ENCODE peak calls at places on chromosomes 2 and 18, in five cellular contexts. One of them, this sample, is unnamed. For H3K27me3, the result is how much of the 10 kb centered on the place peaks cover.

GRCh38 chr2:72150961-72151356 is 3.3 kb upstream of the CYP26B1 start:
- DNase-seq in H9: no peak
- DNase-seq in GM23338: no peak
- DNase-seq in ovary: no peak
- DNase-seq in mesendoderm: no peak
- DNase-seq in this sample: peak

GRCh38 chr2:231118122-231118942 is 6.5 kb downstream of the HTR2B start:
- DNase-seq in H9: no peak
- DNase-seq in GM23338: no peak
- DNase-seq in ovary: no peak
- DNase-seq in mesendoderm: no peak
- DNase-seq in this sample: no peak

GRCh38 chr2:130966149-130967019 is 126.9 kb downstream of the FAM168B start:
- DNase-seq in H9: no peak
- DNase-seq in GM23338: peak
- DNase-seq in ovary: no peak
- DNase-seq in mesendoderm: peak
- DNase-seq in this sample: no peak

GRCh38 chr18:70044626-70045025 is 97.0 kb upstream of the CD226 start:
- DNase-seq in H9: no peak
- DNase-seq in GM23338: no peak
- DNase-seq in ovary: no peak
- DNase-seq in mesendoderm: no peak
- DNase-seq in this sample: no peak

GRCh38 chr2:227407601-227408089 is 19.9 kb upstream of the SCYGR1 start:
- DNase-seq in H9: no peak
- DNase-seq in GM23338: no peak
- DNase-seq in ovary: no peak
- DNase-seq in mesendoderm: peak
- DNase-seq in this sample: peak

GRCh38 chr2:9627310-9627709 is 3.5 kb downstream of the YWHAQ start:
- DNase-seq in H9: no peak
- DNase-seq in GM23338: no peak
- DNase-seq in ovary: no peak
- DNase-seq in mesendoderm: no peak
- DNase-seq in this sample: no peak

GRCh38 chr2:8872821-8873432 is 35.5 kb upstream of the KIDINS220 start:
- DNase-seq in H9: no peak
- DNase-seq in GM23338: peak
- DNase-seq in ovary: no peak
- DNase-seq in mesendoderm: peak
- DNase-seq in this sample: no peak

GRCh38 chr2:101036562-101036961 is 34.5 kb downstream of the RPL31 start:
- DNase-seq in H9: no peak
- DNase-seq in GM23338: peak
- DNase-seq in ovary: no peak
- DNase-seq in mesendoderm: peak
- DNase-seq in this sample: no peak

GRCh38 chr2:102070058-102070642 is 72.4 kb upstream of the IL1R1 start:
- DNase-seq in H9: no peak
- DNase-seq in GM23338: no peak
- DNase-seq in ovary: peak
- DNase-seq in mesendoderm: no peak
- DNase-seq in this sample: peak

GRCh38 chr2:8456149-8457091 is 225.4 kb upstream of the ID2 start:
- DNase-seq in H9: no peak
- DNase-seq in GM23338: peak
- DNase-seq in ovary: no peak
- DNase-seq in mesendoderm: no peak
- DNase-seq in this sample: no peak

GRCh38 chr2:179298666-179299065 is 34.0 kb upstream of the SESTD1 start:
- DNase-seq in H9: no peak
- DNase-seq in GM23338: no peak
- DNase-seq in ovary: no peak
- DNase-seq in mesendoderm: no peak
- DNase-seq in this sample: no peak

GRCh38 chr2:188294547-188294946 is 2.9 kb downstream of the GULP1 start:
- DNase-seq in H9: no peak
- DNase-seq in GM23338: no peak
- DNase-seq in ovary: no peak
- DNase-seq in mesendoderm: no peak
- DNase-seq in this sample: no peak

GRCh38 chr2:150280255-150280654 is 207.2 kb downstream of the RND3 start:
- DNase-seq in H9: no peak
- DNase-seq in GM23338: no peak
- DNase-seq in ovary: no peak
- DNase-seq in mesendoderm: no peak
- DNase-seq in this sample: no peak

GRCh38 chr18:62898359-62898758 is 183.0 kb downstream of the PHLPP1 start:
- DNase-seq in H9: no peak
- DNase-seq in GM23338: no peak
- DNase-seq in ovary: no peak
- DNase-seq in mesendoderm: no peak
- DNase-seq in this sample: no peak

GRCh38 chr18:3914116-3914515 is 464.1 kb downstream of the TGIF1 start:
- DNase-seq in H9: no peak
- DNase-seq in GM23338: no peak
- DNase-seq in ovary: no peak
- DNase-seq in mesendoderm: no peak
- DNase-seq in this sample: no peak

GRCh38 chr18:64929026-64929425 is 780.1 kb upstream of the LINC00305 start:
- DNase-seq in H9: no peak
- DNase-seq in GM23338: no peak
- DNase-seq in ovary: no peak
- DNase-seq in mesendoderm: peak
- DNase-seq in this sample: no peak

GRCh38 chr2:83103602-83104001 is 1355.5 kb downstream of the SUCLG1 start:
- DNase-seq in H9: no peak
- DNase-seq in GM23338: no peak
- DNase-seq in ovary: no peak
- DNase-seq in mesendoderm: no peak
- DNase-seq in this sample: no peak

GRCh38 chr2:168346725-168347477 is 99.5 kb upstream of the STK39 start:
- DNase-seq in H9: peak
- DNase-seq in GM23338: peak
- DNase-seq in ovary: peak
- DNase-seq in mesendoderm: peak
- DNase-seq in this sample: peak

GRCh38 chr2:80527119-80527518 is 222.6 kb upstream of the LRRTM1 start:
- DNase-seq in H9: no peak
- DNase-seq in GM23338: no peak
- DNase-seq in ovary: no peak
- DNase-seq in mesendoderm: no peak
- DNase-seq in this sample: no peak

GRCh38 chr2:204892506-204893255 is 347.4 kb downstream of the PARD3B start:
- DNase-seq in H9: no peak
- DNase-seq in GM23338: no peak
- DNase-seq in ovary: no peak
- DNase-seq in mesendoderm: no peak
- DNase-seq in this sample: no peak

GRCh38 chr2:3205845-3206244 is 171.8 kb downstream of the EIPR1 start:
- DNase-seq in H9: no peak
- DNase-seq in GM23338: no peak
- DNase-seq in ovary: no peak
- DNase-seq in mesendoderm: no peak
- DNase-seq in this sample: no peak

GRCh38 chr18:77198663-77199062 is 51.0 kb upstream of the GALR1 start:
- DNase-seq in H9: no peak
- DNase-seq in GM23338: no peak
- DNase-seq in ovary: no peak
- DNase-seq in mesendoderm: no peak
- DNase-seq in this sample: no peak

GRCh38 chr18:62399781-62400308 is 74.7 kb downstream of the TNFRSF11A start:
- DNase-seq in H9: peak
- DNase-seq in GM23338: peak
- DNase-seq in ovary: no peak
- DNase-seq in mesendoderm: peak
- DNase-seq in this sample: no peak

GRCh38 chr18:51537487-51537886 is 340.0 kb upstream of the MEX3C start:
- DNase-seq in H9: peak
- DNase-seq in GM23338: peak
- DNase-seq in ovary: no peak
- DNase-seq in mesendoderm: peak
- DNase-seq in this sample: peak

GRCh38 chr18:74806700-74807416 is 209.2 kb downstream of the ZNF407 start:
- DNase-seq in H9: no peak
- DNase-seq in GM23338: no peak
- DNase-seq in ovary: no peak
- DNase-seq in mesendoderm: peak
- DNase-seq in this sample: no peak

GRCh38 chr2:239328306-239329191 is 72.3 kb downstream of the HDAC4 start:
- DNase-seq in H9: peak
- DNase-seq in GM23338: no peak
- DNase-seq in ovary: peak
- DNase-seq in mesendoderm: no peak
- DNase-seq in this sample: peak

GRCh38 chr2:133586978-133587377 is 18.7 kb upstream of the NCKAP5 start:
- DNase-seq in H9: no peak
- DNase-seq in GM23338: no peak
- DNase-seq in ovary: no peak
- DNase-seq in mesendoderm: no peak
- DNase-seq in this sample: no peak

GRCh38 chr2:69628325-69629038 is 15.1 kb downstream of the AAK1 start:
- DNase-seq in H9: no peak
- DNase-seq in GM23338: no peak
- DNase-seq in ovary: no peak
- DNase-seq in mesendoderm: no peak
- DNase-seq in this sample: no peak

GRCh38 chr2:70941701-70942100 is 6.0 kb downstream of the ATP6V1B1 start:
- DNase-seq in H9: peak
- DNase-seq in GM23338: no peak
- DNase-seq in ovary: no peak
- DNase-seq in mesendoderm: no peak
- DNase-seq in this sample: no peak

GRCh38 chr2:70944291-70944690 is 8.6 kb downstream of the ATP6V1B1 start:
- DNase-seq in H9: peak
- DNase-seq in GM23338: no peak
- DNase-seq in ovary: no peak
- DNase-seq in mesendoderm: no peak
- DNase-seq in this sample: no peak

GRCh38 chr2:70942900-70943871 is 7.5 kb downstream of the ATP6V1B1 start:
- DNase-seq in H9: peak
- DNase-seq in GM23338: no peak
- DNase-seq in ovary: no peak
- DNase-seq in mesendoderm: no peak
- DNase-seq in this sample: no peak

GRCh38 chr2:70941186-70941585 is 5.5 kb downstream of the ATP6V1B1 start:
- DNase-seq in H9: peak
- DNase-seq in GM23338: no peak
- DNase-seq in ovary: no peak
- DNase-seq in mesendoderm: no peak
- DNase-seq in this sample: no peak

GRCh38 chr2:70942396-70942795 is 6.7 kb downstream of the ATP6V1B1 start:
- DNase-seq in H9: peak
- DNase-seq in GM23338: no peak
- DNase-seq in ovary: no peak
- DNase-seq in mesendoderm: no peak
- DNase-seq in this sample: no peak
- H3K27me3 ChIP-seq in H9: under half
- H3K27me3 ChIP-seq in GM23338: half or more
- H3K27me3 ChIP-seq in ovary: under half
- H3K27me3 ChIP-seq in mesendoderm: under half
- H3K27me3 ChIP-seq in this sample: half or more

GRCh38 chr18:7065736-7066135 is 51.9 kb downstream of the LAMA1 start:
- DNase-seq in H9: no peak
- DNase-seq in GM23338: no peak
- DNase-seq in ovary: no peak
- DNase-seq in mesendoderm: no peak
- DNase-seq in this sample: no peak
- H3K27me3 ChIP-seq in H9: under half
- H3K27me3 ChIP-seq in GM23338: under half
- H3K27me3 ChIP-seq in ovary: under half
- H3K27me3 ChIP-seq in mesendoderm: under half
- H3K27me3 ChIP-seq in this sample: half or more

GRCh38 chr18:57435851-57436192 is 648 bp downstream of the ONECUT2 start:
- DNase-seq in H9: no peak
- DNase-seq in GM23338: peak
- DNase-seq in ovary: no peak
- DNase-seq in mesendoderm: no peak
- DNase-seq in this sample: no peak
- H3K27me3 ChIP-seq in H9: half or more
- H3K27me3 ChIP-seq in GM23338: half or more
- H3K27me3 ChIP-seq in ovary: under half
- H3K27me3 ChIP-seq in mesendoderm: half or more
- H3K27me3 ChIP-seq in this sample: half or more

GRCh38 chr2:66430195-66430905 is 4.6 kb upstream of the MEIS1 start:
- DNase-seq in H9: no peak
- DNase-seq in GM23338: no peak
- DNase-seq in ovary: no peak
- DNase-seq in mesendoderm: peak
- DNase-seq in this sample: no peak
- H3K27me3 ChIP-seq in H9: half or more
- H3K27me3 ChIP-seq in GM23338: half or more
- H3K27me3 ChIP-seq in ovary: under half
- H3K27me3 ChIP-seq in mesendoderm: under half
- H3K27me3 ChIP-seq in this sample: half or more

GRCh38 chr2:119117891-119118882 is 40.4 kb downstream of the C1QL2 start:
- DNase-seq in H9: peak
- DNase-seq in GM23338: no peak
- DNase-seq in ovary: no peak
- DNase-seq in mesendoderm: no peak
- DNase-seq in this sample: no peak
- H3K27me3 ChIP-seq in H9: under half
- H3K27me3 ChIP-seq in GM23338: under half
- H3K27me3 ChIP-seq in ovary: under half
- H3K27me3 ChIP-seq in mesendoderm: under half
- H3K27me3 ChIP-seq in this sample: half or more

DNA sequence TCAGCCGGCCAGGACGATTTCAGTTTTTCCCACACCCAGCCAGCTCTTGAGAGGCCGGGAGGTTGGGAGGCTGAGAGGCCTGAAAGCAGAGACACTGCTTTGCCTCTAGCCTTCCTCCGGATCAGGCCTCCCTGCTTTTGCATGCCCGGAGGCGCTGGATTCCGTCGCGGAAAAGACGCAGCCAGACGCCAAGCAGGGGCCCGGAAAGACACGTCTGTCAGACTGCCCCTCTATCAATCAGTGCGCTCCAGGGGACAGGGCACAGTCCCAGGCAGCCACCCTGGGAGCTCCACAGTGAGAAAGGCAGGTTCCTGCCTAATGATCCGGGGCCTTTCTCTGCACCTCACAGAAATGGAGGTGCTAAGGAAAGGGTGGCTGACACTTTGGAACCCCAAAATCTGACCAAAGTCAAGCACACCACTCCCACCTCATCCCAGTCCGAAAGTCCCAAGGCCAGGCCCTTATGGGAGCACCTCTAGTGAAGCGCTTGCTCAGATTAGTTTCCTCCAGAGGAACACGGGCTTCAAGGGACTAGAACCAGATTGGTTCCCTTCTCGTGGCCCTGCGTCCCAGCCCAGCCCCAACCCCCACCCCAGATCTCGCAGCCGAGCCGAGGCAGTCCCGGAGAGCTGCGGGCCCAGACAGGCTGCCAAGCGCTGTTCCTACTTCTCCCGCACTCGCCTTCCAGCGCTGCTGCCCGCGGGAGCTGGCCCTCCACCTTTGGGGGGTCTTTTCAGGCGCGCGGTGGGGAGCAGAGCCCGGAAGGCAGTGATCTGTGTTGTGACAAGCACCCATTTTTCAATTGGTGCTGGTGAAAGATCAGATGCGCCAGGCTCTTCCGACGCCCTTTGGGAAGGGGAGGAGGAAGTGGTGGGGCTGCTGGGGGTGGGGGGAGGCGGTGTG is 5.0 kb downstream of the DLX1 start:
- DNase-seq in H9: peak
- DNase-seq in GM23338: peak
- DNase-seq in ovary: no peak
- DNase-seq in mesendoderm: peak
- DNase-seq in this sample: no peak
- H3K27me3 ChIP-seq in H9: half or more
- H3K27me3 ChIP-seq in GM23338: half or more
- H3K27me3 ChIP-seq in ovary: under half
- H3K27me3 ChIP-seq in mesendoderm: half or more
- H3K27me3 ChIP-seq in this sample: half or more